ENCODE peak calls at places on chromosome 11, in six cellular contexts. E is GM23338, G is sigmoid colon, S is breast epithelium, L is spleen, M is SK-N-SH. B is an unnamed sample.

GRCh38 chr11:10405858-10406592 is 49.0 kb upstream of the AMPD3 start:
- DNase-seq in E (peak; percentile 92), G (peak; percentile 88), S (peak; percentile 54), L (no peak), M (peak; percentile 77), B (no peak)

GRCh38 chr11:35619030-35619753 is 932 bp downstream of the FJX1 start:
- DNase-seq in E (peak; percentile 66), G (peak; percentile 67), S (no peak), L (peak; percentile 74), M (peak; percentile 71), B (no peak)

GRCh38 chr11:128153697-128154048 is 433.7 kb downstream of the ETS1 start:
- DNase-seq in E (no peak), G (no peak), S (no peak), L (no peak), M (no peak), B (no peak)

GRCh38 chr11:60834742-60835141 is 7.2 kb upstream of the CCDC86 start:
- DNase-seq in E (no peak), G (no peak), S (no peak), L (no peak), M (no peak), B (no peak)

GRCh38 chr11:65169164-65169641 is 830 bp upstream of the SPDYC start:
- DNase-seq in E (no peak), G (no peak), S (no peak), L (peak; percentile 31), M (no peak), B (no peak)

GRCh38 chr11:29024386-29024785 is 916.2 kb downstream of the METTL15 start:
- DNase-seq in E (no peak), G (no peak), S (no peak), L (no peak), M (no peak), B (no peak)

GRCh38 chr11:112997829-112998228 is 36.6 kb downstream of the NCAM1 start:
- DNase-seq in E (peak; percentile 19), G (no peak), S (no peak), L (no peak), M (no peak), B (no peak)

GRCh38 chr11:109680127-109680526 is 258.1 kb downstream of the C11orf87 start:
- DNase-seq in E (no peak), G (no peak), S (no peak), L (no peak), M (no peak), B (no peak)

GRCh38 chr11:132140056-132140455 is 769.6 kb downstream of the NTM start:
- DNase-seq in E (peak; percentile 60), G (no peak), S (no peak), L (no peak), M (no peak), B (no peak)

GRCh38 chr11:58394195-58394594 is 12.5 kb downstream of the OR5B3 start:
- DNase-seq in E (no peak), G (no peak), S (no peak), L (no peak), M (no peak), B (no peak)

GRCh38 chr11:47603295-47603694 is 9.1 kb upstream of the C1QTNF4 start:
- DNase-seq in E (no peak), G (no peak), S (no peak), L (no peak), M (no peak), B (no peak)

GRCh38 chr11:91773090-91773489 is 451.5 kb upstream of the FAT3 start:
- DNase-seq in E (peak; percentile 53), G (no peak), S (no peak), L (no peak), M (no peak), B (no peak)

GRCh38 chr11:76153609-76153949 is 52.7 kb downstream of the WNT11 start:
- DNase-seq in E (no peak), G (no peak), S (peak; percentile 27), L (no peak), M (no peak), B (no peak)

GRCh38 chr11:75275581-75275980 is 35.0 kb downstream of the TPBGL start:
- DNase-seq in E (peak; percentile 62), G (peak; percentile 73), S (no peak), L (peak; percentile 94), M (no peak), B (peak; percentile 81)

GRCh38 chr11:61891331-61892084 is at the start of gene FADS3:
- DNase-seq in E (peak; percentile 94), G (peak; percentile 94), S (peak; percentile 57), L (peak; percentile 94), M (peak; percentile 96), B (peak; percentile 96)

GRCh38 chr11:64880240-64881001 is 2.0 kb upstream of the EHD1 start:
- DNase-seq in E (no peak), G (no peak), S (no peak), L (peak; percentile 70), M (no peak), B (no peak)

GRCh38 chr11:80855975-80856524 is 1415.2 kb upstream of the TENM4 start:
- DNase-seq in E (no peak), G (no peak), S (no peak), L (no peak), M (no peak), B (no peak)

GRCh38 chr11:10599388-10600175 is 31.1 kb upstream of the LYVE1 start:
- DNase-seq in E (no peak), G (peak; percentile 79), S (no peak), L (no peak), M (no peak), B (no peak)

GRCh38 chr11:10784229-10785145 is 24.2 kb downstream of the EIF4G2 start:
- DNase-seq in E (no peak), G (no peak), S (no peak), L (no peak), M (peak; percentile 37), B (no peak)

GRCh38 chr11:115462004-115462541 is 42.1 kb downstream of the CADM1 start:
- DNase-seq in E (peak; percentile 17), G (no peak), S (no peak), L (no peak), M (no peak), B (no peak)

GRCh38 chr11:24046731-24047130 is 450.1 kb upstream of the LUZP2 start:
- DNase-seq in E (no peak), G (no peak), S (no peak), L (no peak), M (no peak), B (no peak)

GRCh38 chr11:134524876-134525845 is 113.1 kb upstream of the B3GAT1 start:
- DNase-seq in E (no peak), G (peak; percentile 40), S (no peak), L (peak; percentile 38), M (no peak), B (no peak)

GRCh38 chr11:82458147-82458546 is 275.5 kb downstream of the FAM181B start:
- DNase-seq in E (no peak), G (no peak), S (no peak), L (no peak), M (no peak), B (no peak)

GRCh38 chr11:118086913-118087768 is at the start of gene SMIM35:
- DNase-seq in E (no peak), G (no peak), S (peak; percentile 71), L (no peak), M (no peak), B (no peak)

GRCh38 chr11:118091690-118092089 is 4.9 kb upstream of the SMIM35 start:
- DNase-seq in E (no peak), G (no peak), S (no peak), L (no peak), M (no peak), B (no peak)

GRCh38 chr11:118090545-118091162 is 3.9 kb upstream of the SMIM35 start:
- DNase-seq in E (no peak), G (no peak), S (no peak), L (no peak), M (no peak), B (no peak)

GRCh38 chr11:118087933-118088332 is 1.2 kb upstream of the SMIM35 start:
- DNase-seq in E (no peak), G (no peak), S (no peak), L (no peak), M (no peak), B (no peak)

DNA sequence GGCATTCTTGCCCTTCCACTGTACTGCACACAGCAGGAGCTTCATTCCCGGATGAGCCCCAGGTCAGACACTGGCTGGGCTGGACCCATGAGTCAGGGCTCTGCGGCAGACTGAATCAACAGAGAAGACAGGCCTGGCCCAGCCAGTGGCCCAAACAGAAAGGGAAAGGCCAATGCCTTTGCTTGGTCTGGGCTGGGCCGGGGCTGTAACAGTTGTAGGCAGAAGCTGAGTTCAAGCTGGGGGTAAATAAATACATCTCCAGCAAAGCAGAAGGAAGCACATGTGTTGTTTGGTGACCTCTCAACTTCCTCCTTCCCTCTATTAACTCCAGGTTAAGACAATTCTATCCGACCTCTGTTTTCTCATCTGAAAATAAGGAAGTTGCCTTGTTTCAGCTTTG is 1.8 kb upstream of the SMIM35 start:
- DNase-seq in E (no peak), G (no peak), S (no peak), L (peak; percentile 80), M (no peak), B (peak; percentile 28)
- TF ChIP-seq POLR2AphosphoS5 in E (no peak), G (no peak), S (no peak), L (no peak), M (no peak), B (no peak)

GRCh38 chr11:63543711-63544110 is 7.1 kb downstream of the PLAAT4 start:
- DNase-seq in E (no peak), G (no peak), S (no peak), L (no peak), M (no peak), B (no peak)
- TF ChIP-seq POLR2AphosphoS5 in E (no peak), G (no peak), S (no peak), L (no peak), M (no peak), B (no peak)

GRCh38 chr11:118956094-118956846 is at the start of gene UPK2:
- DNase-seq in E (peak; percentile 94), G (peak; percentile 94), S (peak; percentile 82), L (peak; percentile 96), M (peak; percentile 93), B (peak; percentile 86)
- TF ChIP-seq POLR2AphosphoS5 in E (no peak), G (no peak), S (no peak), L (peak; percentile 68), M (no peak), B (no peak)

GRCh38 chr11:102599642-102600261 is 25.4 kb downstream of the MMP20 start:
- DNase-seq in E (no peak), G (no peak), S (no peak), L (no peak), M (no peak), B (no peak)

GRCh38 chr11:102603091-102603490 is 22.0 kb downstream of the MMP20 start:
- DNase-seq in E (no peak), G (no peak), S (peak; percentile 83), L (no peak), M (no peak), B (peak; percentile 34)

GRCh38 chr11:102600666-102601065 is 24.5 kb downstream of the MMP20 start:
- DNase-seq in E (no peak), G (no peak), S (no peak), L (no peak), M (no peak), B (no peak)

GRCh38 chr11:102596578-102596977 is 28.6 kb downstream of the MMP20 start:
- DNase-seq in E (no peak), G (no peak), S (no peak), L (no peak), M (no peak), B (no peak)

DNA sequence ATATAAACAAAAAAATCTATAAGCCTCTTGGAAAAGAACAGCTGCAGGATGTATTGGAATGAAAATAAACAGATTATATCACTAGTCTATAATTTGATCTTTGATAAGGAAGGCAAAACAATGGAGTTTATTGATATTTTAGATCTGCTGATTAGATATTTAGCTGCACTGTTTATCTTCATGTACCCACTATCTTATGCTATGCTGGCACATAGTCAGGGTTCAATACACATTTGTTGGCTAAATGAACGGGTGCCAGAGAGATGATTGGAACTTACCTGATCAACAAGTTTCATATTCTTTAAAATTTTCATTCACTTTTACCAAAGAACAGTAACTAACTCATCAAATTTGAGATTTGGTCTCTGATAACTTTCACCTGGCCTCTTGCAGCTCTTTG is 26.9 kb downstream of the MMP20 start:
- DNase-seq in E (no peak), G (no peak), S (no peak), L (no peak), M (no peak), B (no peak)
- TF ChIP-seq POLR2AphosphoS5 in E (no peak), G (no peak), S (no peak), L (no peak), M (no peak), B (no peak)